ENCODE peak calls at places on chromosomes 2 and 18, in nine cellular contexts. W is tibial artery, K is small intestine, T is pancreas, B is testis, A is H1, M is RWPE1, N is endodermal cell, L is AG04450. R is an unnamed sample.

GRCh38 chr18:48833701-48834394 is 116.9 kb downstream of the SMAD7 start:
- DNase-seq in T (no peak), W (peak; percentile 60), K (peak; percentile 41), B (no peak), N (peak; percentile 38), M (no peak), L (no peak), A (no peak), R (peak; percentile 26)

GRCh38 chr2:109419960-109420370 is 193.8 kb downstream of the SEPTIN10 start:
- DNase-seq in B (no peak), M (no peak), N (no peak), T (no peak), W (no peak), L (peak; percentile 39), A (no peak), K (no peak), R (peak; percentile 73)

GRCh38 chr2:136019304-136019703 is 33.9 kb upstream of the DARS1 start:
- DNase-seq in B (no peak), N (no peak), M (no peak), W (no peak), A (no peak), T (no peak), L (no peak), K (no peak), R (no peak)

GRCh38 chr2:157250836-157251235 is 6.7 kb upstream of the GALNT5 start:
- DNase-seq in B (no peak), K (peak; percentile 64), W (no peak), N (no peak), A (no peak), M (no peak), T (no peak), L (no peak), R (no peak)

GRCh38 chr2:151973901-151974199 is 125.0 kb downstream of the CACNB4 start:
- DNase-seq in A (peak; percentile 55), M (no peak), K (no peak), N (peak; percentile 81), W (no peak), B (peak; percentile 27), T (no peak), L (no peak), R (no peak)

GRCh38 chr2:23924589-23925359 is 2.1 kb downstream of the ATAD2B start:
- DNase-seq in W (no peak), K (no peak), M (no peak), B (no peak), T (no peak), N (no peak), L (no peak), A (no peak), R (no peak)

GRCh38 chr2:184938221-184938985 is 340.1 kb downstream of the ZNF804A start:
- DNase-seq in M (no peak), K (no peak), T (no peak), W (no peak), A (no peak), N (no peak), B (no peak), L (no peak), R (no peak)

GRCh38 chr18:11578799-11579198 is 30.6 kb upstream of the SLC35G4 start:
- DNase-seq in M (no peak), W (no peak), B (no peak), L (no peak), T (no peak), N (no peak), K (no peak), A (no peak), R (no peak)

GRCh38 chr18:77203071-77203470 is 46.6 kb upstream of the GALR1 start:
- DNase-seq in L (no peak), B (no peak), M (no peak), W (no peak), T (no peak), N (peak; percentile 73), K (no peak), A (no peak), R (no peak)

GRCh38 chr2:26988165-26988879 is 17.9 kb downstream of the MAPRE3 start:
- DNase-seq in B (no peak), K (no peak), A (no peak), N (no peak), T (no peak), M (no peak), W (no peak), L (no peak), R (peak; percentile 59)

GRCh38 chr18:14976736-14977430 is 228.9 kb downstream of the ANKRD30B start:
- DNase-seq in W (no peak), N (no peak), B (no peak), A (no peak), T (no peak), K (no peak), M (no peak), L (no peak), R (peak; percentile 41)

GRCh38 chr2:229412686-229413085 is 141.6 kb upstream of the PID1 start:
- DNase-seq in K (no peak), L (no peak), T (no peak), B (no peak), A (no peak), W (no peak), M (no peak), N (no peak), R (no peak)

GRCh38 chr2:41498791-41499190 is 549.0 kb upstream of the PKDCC start:
- DNase-seq in W (no peak), T (no peak), M (no peak), A (no peak), B (no peak), K (no peak), N (no peak), L (no peak), R (no peak)

GRCh38 chr2:148957023-148957422 is 81.5 kb upstream of the LYPD6B start:
- DNase-seq in B (no peak), L (no peak), K (no peak), M (no peak), A (no peak), W (no peak), N (no peak), T (no peak), R (no peak)

GRCh38 chr2:227177592-227178336 is 13.3 kb downstream of the COL4A3 start:
- DNase-seq in W (no peak), M (no peak), B (no peak), L (no peak), K (no peak), N (no peak), T (no peak), A (no peak), R (no peak)

GRCh38 chr2:120052597-120052996 is 39.7 kb downstream of the EPB41L5 start:
- DNase-seq in T (no peak), K (no peak), W (no peak), A (no peak), L (no peak), B (no peak), N (no peak), M (no peak), R (peak; percentile 42)

GRCh38 chr2:237687666-237688065 is 60.3 kb downstream of the LRRFIP1 start:
- DNase-seq in A (no peak), N (peak; percentile 17), T (no peak), B (peak; percentile 74), W (peak; percentile 97), M (peak; percentile 79), K (peak; percentile 68), L (peak; percentile 93), R (peak; percentile 97)
- H3K27ac ChIP-seq in A (no peak overlapping the region), N (no peak overlapping the region), T (peak overlapping the region; percentile 13), B (peak overlapping the region; percentile 52), W (peak overlapping the region; percentile 90), M (peak overlapping the region; percentile 98), K (peak overlapping the region; percentile 93), L (peak overlapping the region; percentile 95), R (peak overlapping the region; percentile 99)

GRCh38 chr18:74250131-74250530 is 41.6 kb downstream of the CYB5A start:
- DNase-seq in K (no peak), M (no peak), W (no peak), T (no peak), B (no peak), A (no peak), N (no peak), L (no peak), R (no peak)

GRCh38 chr18:74248189-74248975 is 43.4 kb downstream of the CYB5A start:
- DNase-seq in A (no peak), M (no peak), B (no peak), T (no peak), N (no peak), W (no peak), L (no peak), K (no peak), R (no peak)

GRCh38 chr18:74251297-74252031 is 40.3 kb downstream of the CYB5A start:
- DNase-seq in K (peak; percentile 88), B (no peak), T (no peak), L (no peak), W (no peak), N (no peak), M (peak; percentile 9), A (no peak), R (no peak)

GRCh38 chr18:74252032-74252380 is 39.8 kb downstream of the CYB5A start:
- DNase-seq in T (no peak), B (no peak), M (no peak), K (peak; percentile 54), W (no peak), L (no peak), A (no peak), N (no peak), R (no peak)

DNA sequence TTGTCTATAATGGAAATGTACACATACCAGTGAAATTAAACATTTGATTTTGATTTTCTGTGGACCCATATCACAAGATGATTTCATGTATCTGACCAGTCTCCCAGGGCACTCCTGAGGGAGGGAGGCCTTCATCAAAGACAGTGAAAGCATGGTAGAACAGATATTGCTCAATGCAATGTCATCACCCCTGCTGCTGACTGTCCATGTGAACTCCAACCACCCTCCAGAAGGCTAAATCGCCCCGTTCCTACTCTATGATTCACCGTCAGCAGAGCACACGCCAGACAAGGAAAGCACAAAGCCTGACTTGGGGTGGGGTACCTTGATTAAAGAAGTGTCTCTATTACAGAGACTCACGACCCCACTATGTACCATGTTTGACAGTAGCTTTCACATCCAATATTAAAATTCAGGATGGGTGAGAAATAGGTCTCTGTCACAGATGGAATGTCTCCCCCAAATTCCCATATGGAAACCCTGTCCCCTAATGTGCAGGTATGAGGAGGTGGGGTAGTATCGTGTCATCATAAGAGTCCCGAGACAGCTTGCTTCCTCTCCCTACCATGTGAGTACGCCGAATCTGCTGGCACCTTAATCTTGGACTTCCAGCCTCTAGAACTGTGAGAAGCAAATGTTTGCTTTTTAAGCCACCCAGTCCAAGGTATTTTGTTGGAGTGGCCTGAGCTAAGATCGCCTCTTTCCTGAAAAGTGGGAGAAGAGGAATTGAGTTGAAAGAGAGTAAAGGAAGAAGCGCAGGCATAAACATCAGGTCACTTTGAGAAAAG is 42.4 kb downstream of the CYB5A start:
- DNase-seq in B (no peak), A (no peak), L (peak; percentile 37), T (no peak), M (peak; percentile 59), K (no peak), W (no peak), N (no peak), R (no peak)
- H3K27ac ChIP-seq in B (no peak overlapping the region), A (no peak overlapping the region), L (no peak overlapping the region), T (no peak overlapping the region), M (no peak overlapping the region), K (no peak overlapping the region), W (no peak overlapping the region), N (no peak overlapping the region), R (no peak overlapping the region)

GRCh38 chr18:36519358-36519757 is 221.8 kb downstream of the FHOD3 start:
- DNase-seq in M (no peak), N (no peak), K (no peak), W (no peak), B (no peak), L (peak; percentile 10), A (peak; percentile 32), T (no peak), R (no peak)
- H3K27ac ChIP-seq in M (no peak overlapping the region), N (no peak overlapping the region), K (no peak overlapping the region), W (no peak overlapping the region), B (no peak overlapping the region), L (no peak overlapping the region), A (no peak overlapping the region), T (no peak overlapping the region), R (no peak overlapping the region)

GRCh38 chr18:46341989-46342525 is 237.9 kb downstream of the HAUS1 start:
- DNase-seq in A (no peak), L (no peak), N (no peak), T (no peak), B (no peak), W (no peak), K (no peak), M (no peak), R (no peak)
- H3K27ac ChIP-seq in A (no peak overlapping the region), L (no peak overlapping the region), N (no peak overlapping the region), T (no peak overlapping the region), B (no peak overlapping the region), W (no peak overlapping the region), K (no peak overlapping the region), M (peak overlapping the region; percentile 45), R (no peak overlapping the region)

R was measured in SJSA1.